ENCODE peak calls at places on chromosomes 16 and 17, in eight cellular contexts. H is C1 segment of cervical spinal cord; I is NCI-H510A treated with DMSO at 0.1 percent for 48 hours; J is AG08396; C is stimulated activated CD4-positive, alpha-beta T cell treated with anti-CD3 and anti-CD28 coated beads, Interleukin-15, amount 100 ng/mL, for 48 hours; P is cardiac fibroblast; K is NCI-H460; Y is naive thymus-derived CD4-positive, alpha-beta T cell. X is an unnamed sample.

GRCh38 chr16:66264311-66265105 is 102.0 kb upstream of the CDH5 start:
- DNase-seq in H (no peak), I (no peak), J (no peak), C (no peak), P (no peak), K (no peak), Y (no peak), X (no peak)

GRCh38 chr16:81201267-81201666 is 37.2 kb upstream of the BCO1 start:
- DNase-seq in H (peak; percentile 2), I (no peak), J (no peak), C (no peak), P (no peak), K (no peak), Y (no peak), X (peak; percentile 29)

GRCh38 chr17:19738757-19739156 is 9.3 kb downstream of the ALDH3A1 start:
- DNase-seq in H (no peak), I (no peak), J (no peak), C (no peak), P (no peak), K (no peak), Y (no peak), X (no peak)

GRCh38 chr16:53083123-53083522 is 28.3 kb downstream of the CHD9 start:
- DNase-seq in H (no peak), I (no peak), J (no peak), C (no peak), P (peak; percentile 29), K (no peak), Y (no peak), X (no peak)

GRCh38 chr16:84712138-84712671 is 12.4 kb downstream of the USP10 start:
- DNase-seq in H (no peak), I (no peak), J (no peak), C (no peak), P (no peak), K (no peak), Y (no peak), X (no peak)

GRCh38 chr16:14445935-14446715 is 183.9 kb downstream of the PARN start:
- DNase-seq in H (no peak), I (no peak), J (no peak), C (no peak), P (no peak), K (no peak), Y (no peak), X (no peak)

GRCh38 chr17:81813371-81813684 is 9.4 kb downstream of the GCGR start:
- DNase-seq in H (no peak), I (no peak), J (no peak), C (no peak), P (no peak), K (no peak), Y (no peak), X (no peak)

GRCh38 chr17:79915850-79916430 is 76.7 kb upstream of the CBX4 start:
- DNase-seq in H (no peak), I (no peak), J (peak; percentile 71), C (peak; percentile 4), P (peak; percentile 52), K (peak; percentile 43), Y (peak; percentile 31), X (no peak)

GRCh38 chr16:23640669-23640958 is 496 bp downstream of the PALB2 start:
- DNase-seq in H (no peak), I (peak; percentile 36), J (peak; percentile 17), C (no peak), P (peak; percentile 8), K (no peak), Y (no peak), X (no peak)

GRCh38 chr17:8991514-8992285 is 26.2 kb upstream of the PIK3R5 start:
- DNase-seq in H (peak; percentile 12), I (no peak), J (peak; percentile 71), C (peak; percentile 63), P (peak; percentile 77), K (peak; percentile 43), Y (peak; percentile 60), X (peak; percentile 79)

GRCh38 chr16:5336898-5337297 is 239.3 kb upstream of the EEF2KMT start:
- DNase-seq in H (no peak), I (no peak), J (no peak), C (no peak), P (no peak), K (no peak), Y (no peak), X (no peak)

GRCh38 chr17:76197911-76198310 is 42.4 kb downstream of the RNF157 start:
- DNase-seq in H (no peak), I (no peak), J (no peak), C (no peak), P (no peak), K (no peak), Y (no peak), X (no peak)

GRCh38 chr16:2190659-2191445 is 5.6 kb downstream of the CASKIN1 start:
- DNase-seq in H (no peak), I (no peak), J (no peak), C (no peak), P (no peak), K (no peak), Y (no peak), X (no peak)

GRCh38 chr17:48215583-48216139 is 108.1 kb downstream of the SNX11 start:
- DNase-seq in H (no peak), I (peak; percentile 100), J (peak; percentile 38), C (no peak), P (peak; percentile 65), K (peak; percentile 30), Y (no peak), X (peak; percentile 65)

GRCh38 chr17:57995076-57995956 is 7.3 kb upstream of the VEZF1 start:
- DNase-seq in H (peak; percentile 28), I (peak; percentile 94), J (peak; percentile 80), C (peak; percentile 51), P (peak; percentile 86), K (peak; percentile 67), Y (peak; percentile 51), X (peak; percentile 89)

GRCh38 chr17:76025294-76025693 is 1.8 kb downstream of the EVPL start:
- DNase-seq in H (no peak), I (no peak), J (no peak), C (no peak), P (no peak), K (no peak), Y (no peak), X (no peak)

GRCh38 chr16:23071202-23072083 is 77.8 kb downstream of the USP31 start:
- DNase-seq in H (no peak), I (no peak), J (peak; percentile 42), C (no peak), P (peak; percentile 77), K (no peak), Y (no peak), X (peak; percentile 54)

X was measured in astrocyte of the hippocampus.